ENCODE peak calls at places on chromosome X, in ten cellular contexts. One of them, this sample, is unnamed.

GRCh38 chrX:17376381-17377046 is 1.5 kb downstream of the NHS start:
- DNase-seq in AG10803: no peak
- DNase-seq in sigmoid colon: peak
- DNase-seq in tibial artery: peak
- DNase-seq in suprapubic skin: no peak
- DNase-seq in CD14-positive monocyte: no peak
- DNase-seq in HFFc6: no peak
- DNase-seq in mucosa of descending colon: peak
- DNase-seq in HFF-Myc: no peak
- DNase-seq in AG09319: no peak
- DNase-seq in this sample: peak

GRCh38 chrX:18873189-18873791 is 110.6 kb downstream of the PHKA2 start:
- DNase-seq in AG10803: peak
- DNase-seq in sigmoid colon: peak
- DNase-seq in tibial artery: peak
- DNase-seq in suprapubic skin: no peak
- DNase-seq in CD14-positive monocyte: no peak
- DNase-seq in HFFc6: peak
- DNase-seq in mucosa of descending colon: no peak
- DNase-seq in HFF-Myc: peak
- DNase-seq in AG09319: no peak
- DNase-seq in this sample: no peak

GRCh38 chrX:7100022-7100421 is 47.5 kb upstream of the STS start:
- DNase-seq in AG10803: no peak
- DNase-seq in sigmoid colon: no peak
- DNase-seq in tibial artery: no peak
- DNase-seq in suprapubic skin: no peak
- DNase-seq in CD14-positive monocyte: no peak
- DNase-seq in HFFc6: no peak
- DNase-seq in mucosa of descending colon: no peak
- DNase-seq in HFF-Myc: no peak
- DNase-seq in AG09319: no peak
- DNase-seq in this sample: no peak

GRCh38 chrX:16918979-16919378 is 27.5 kb upstream of the REPS2 start:
- DNase-seq in AG10803: no peak
- DNase-seq in sigmoid colon: no peak
- DNase-seq in tibial artery: no peak
- DNase-seq in suprapubic skin: no peak
- DNase-seq in CD14-positive monocyte: no peak
- DNase-seq in HFFc6: no peak
- DNase-seq in mucosa of descending colon: no peak
- DNase-seq in HFF-Myc: no peak
- DNase-seq in AG09319: no peak
- DNase-seq in this sample: no peak

GRCh38 chrX:123878177-123878576 is 18.3 kb downstream of the XIAP start:
- DNase-seq in AG10803: no peak
- DNase-seq in sigmoid colon: no peak
- DNase-seq in tibial artery: no peak
- DNase-seq in suprapubic skin: no peak
- DNase-seq in CD14-positive monocyte: no peak
- DNase-seq in HFFc6: peak
- DNase-seq in mucosa of descending colon: no peak
- DNase-seq in HFF-Myc: no peak
- DNase-seq in AG09319: no peak
- DNase-seq in this sample: peak

GRCh38 chrX:151416521-151417048 is 19.6 kb downstream of the VMA21 start:
- DNase-seq in AG10803: no peak
- DNase-seq in sigmoid colon: no peak
- DNase-seq in tibial artery: no peak
- DNase-seq in suprapubic skin: no peak
- DNase-seq in CD14-positive monocyte: no peak
- DNase-seq in HFFc6: no peak
- DNase-seq in mucosa of descending colon: no peak
- DNase-seq in HFF-Myc: no peak
- DNase-seq in AG09319: no peak
- DNase-seq in this sample: no peak

GRCh38 chrX:106397788-106398538 is 213.8 kb upstream of the RADX start:
- DNase-seq in AG10803: no peak
- DNase-seq in sigmoid colon: no peak
- DNase-seq in tibial artery: no peak
- DNase-seq in suprapubic skin: no peak
- DNase-seq in CD14-positive monocyte: no peak
- DNase-seq in HFFc6: no peak
- DNase-seq in mucosa of descending colon: no peak
- DNase-seq in HFF-Myc: no peak
- DNase-seq in AG09319: no peak
- DNase-seq in this sample: no peak

GRCh38 chrX:154409222-154409871 is at the start of gene DNASE1L1:
- DNase-seq in AG10803: peak
- DNase-seq in sigmoid colon: peak
- DNase-seq in tibial artery: peak
- DNase-seq in suprapubic skin: peak
- DNase-seq in CD14-positive monocyte: peak
- DNase-seq in HFFc6: peak
- DNase-seq in mucosa of descending colon: peak
- DNase-seq in HFF-Myc: no peak
- DNase-seq in AG09319: peak
- DNase-seq in this sample: peak

GRCh38 chrX:153460826-153461225 is 9.6 kb downstream of the HAUS7 start:
- DNase-seq in AG10803: peak
- DNase-seq in sigmoid colon: no peak
- DNase-seq in tibial artery: no peak
- DNase-seq in suprapubic skin: no peak
- DNase-seq in CD14-positive monocyte: peak
- DNase-seq in HFFc6: no peak
- DNase-seq in mucosa of descending colon: no peak
- DNase-seq in HFF-Myc: no peak
- DNase-seq in AG09319: no peak
- DNase-seq in this sample: peak

GRCh38 chrX:46376246-46376885 is 168.9 kb downstream of the ZNF674 start:
- DNase-seq in AG10803: peak
- DNase-seq in sigmoid colon: no peak
- DNase-seq in tibial artery: no peak
- DNase-seq in suprapubic skin: no peak
- DNase-seq in CD14-positive monocyte: no peak
- DNase-seq in HFFc6: peak
- DNase-seq in mucosa of descending colon: no peak
- DNase-seq in HFF-Myc: peak
- DNase-seq in AG09319: peak
- DNase-seq in this sample: peak

GRCh38 chrX:22538581-22538980 is 265.9 kb downstream of the CBLL2 start:
- DNase-seq in AG10803: no peak
- DNase-seq in sigmoid colon: no peak
- DNase-seq in tibial artery: no peak
- DNase-seq in suprapubic skin: no peak
- DNase-seq in CD14-positive monocyte: no peak
- DNase-seq in HFFc6: no peak
- DNase-seq in mucosa of descending colon: no peak
- DNase-seq in HFF-Myc: no peak
- DNase-seq in AG09319: no peak
- DNase-seq in this sample: no peak

DNA sequence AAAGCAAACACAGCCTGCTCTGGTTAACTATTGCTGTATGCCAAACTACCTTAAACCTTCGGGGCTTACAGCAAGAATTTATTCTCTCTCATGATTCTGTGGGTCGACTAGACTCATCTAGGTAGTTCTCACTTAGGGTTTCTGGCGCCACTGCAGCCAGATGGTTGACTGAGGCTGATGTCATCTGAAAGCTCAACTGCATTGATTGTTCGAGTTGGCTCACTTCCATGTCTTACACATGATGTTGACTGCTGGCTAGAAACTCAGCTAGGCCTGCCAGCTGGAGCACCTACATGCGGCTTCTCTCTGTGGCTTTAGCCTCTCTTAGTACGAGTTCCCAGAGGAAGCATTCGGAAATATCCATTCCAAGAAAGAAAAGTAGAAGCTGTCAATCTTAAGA is 103.2 kb downstream of the SRPX start:
- DNase-seq in AG10803: no peak
- DNase-seq in sigmoid colon: no peak
- DNase-seq in tibial artery: no peak
- DNase-seq in suprapubic skin: no peak
- DNase-seq in CD14-positive monocyte: no peak
- DNase-seq in HFFc6: no peak
- DNase-seq in mucosa of descending colon: no peak
- DNase-seq in HFF-Myc: no peak
- DNase-seq in AG09319: no peak
- DNase-seq in this sample: no peak
- TF ChIP-seq CTCF in AG10803: no peak
- TF ChIP-seq CTCF in sigmoid colon: no peak
- TF ChIP-seq CTCF in tibial artery: no peak
- TF ChIP-seq CTCF in suprapubic skin: no peak
- TF ChIP-seq CTCF in CD14-positive monocyte: no peak
- TF ChIP-seq CTCF in HFFc6: no peak
- TF ChIP-seq CTCF in mucosa of descending colon: no peak
- TF ChIP-seq CTCF in HFF-Myc: no peak
- TF ChIP-seq CTCF in AG09319: no peak
- TF ChIP-seq CTCF in this sample: no peak

GRCh38 chrX:149877636-149878035 is 3.3 kb upstream of the MAGEA8 start:
- DNase-seq in AG10803: no peak
- DNase-seq in sigmoid colon: no peak
- DNase-seq in tibial artery: no peak
- DNase-seq in suprapubic skin: no peak
- DNase-seq in CD14-positive monocyte: no peak
- DNase-seq in HFFc6: no peak
- DNase-seq in mucosa of descending colon: no peak
- DNase-seq in HFF-Myc: no peak
- DNase-seq in AG09319: no peak
- DNase-seq in this sample: no peak

GRCh38 chrX:149877157-149877556 is 3.8 kb upstream of the MAGEA8 start:
- DNase-seq in AG10803: no peak
- DNase-seq in sigmoid colon: no peak
- DNase-seq in tibial artery: no peak
- DNase-seq in suprapubic skin: no peak
- DNase-seq in CD14-positive monocyte: no peak
- DNase-seq in HFFc6: no peak
- DNase-seq in mucosa of descending colon: no peak
- DNase-seq in HFF-Myc: no peak
- DNase-seq in AG09319: no peak
- DNase-seq in this sample: no peak

DNA sequence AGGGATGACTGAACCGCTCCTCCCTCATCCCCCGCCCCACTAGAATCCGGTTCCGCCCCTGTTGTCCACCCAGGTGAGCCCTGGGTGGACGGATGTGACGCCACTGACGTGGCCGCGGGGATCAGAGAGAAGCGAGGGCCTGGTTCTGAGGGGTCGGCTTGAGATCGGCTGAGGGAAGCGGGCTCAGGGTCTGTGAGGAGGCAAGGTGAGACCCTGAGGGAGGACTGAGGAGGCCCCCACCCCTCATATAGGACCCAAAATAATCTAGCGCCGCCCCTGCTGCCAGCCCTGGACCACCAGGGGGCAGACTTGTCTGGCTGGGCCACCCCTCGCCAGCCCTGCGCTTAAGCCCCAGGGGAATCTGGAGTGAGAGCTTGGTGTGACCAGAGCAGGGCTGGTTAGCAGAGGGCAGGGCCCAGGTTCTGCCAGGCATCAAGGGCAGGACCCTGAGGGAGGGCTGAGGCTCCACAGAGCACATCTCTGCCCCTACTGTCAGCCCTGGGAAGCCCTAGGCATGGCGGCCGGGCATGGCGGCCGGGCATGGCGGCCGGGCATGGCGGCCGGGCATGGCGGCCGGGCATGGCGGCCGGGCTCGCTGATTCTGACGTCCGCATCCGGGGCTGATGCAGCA is at the start of gene MAGEA8:
- DNase-seq in AG10803: no peak
- DNase-seq in sigmoid colon: no peak
- DNase-seq in tibial artery: no peak
- DNase-seq in suprapubic skin: no peak
- DNase-seq in CD14-positive monocyte: no peak
- DNase-seq in HFFc6: no peak
- DNase-seq in mucosa of descending colon: peak
- DNase-seq in HFF-Myc: no peak
- DNase-seq in AG09319: no peak
- DNase-seq in this sample: peak
- TF ChIP-seq CTCF in AG10803: no peak
- TF ChIP-seq CTCF in sigmoid colon: no peak
- TF ChIP-seq CTCF in tibial artery: no peak
- TF ChIP-seq CTCF in suprapubic skin: no peak
- TF ChIP-seq CTCF in CD14-positive monocyte: peak
- TF ChIP-seq CTCF in HFFc6: peak
- TF ChIP-seq CTCF in mucosa of descending colon: no peak
- TF ChIP-seq CTCF in HFF-Myc: no peak
- TF ChIP-seq CTCF in AG09319: no peak
- TF ChIP-seq CTCF in this sample: no peak

GRCh38 chrX:155718964-155719586 is 106.3 kb upstream of the TMLHE start:
- DNase-seq in AG10803: peak
- DNase-seq in sigmoid colon: no peak
- DNase-seq in tibial artery: no peak
- DNase-seq in suprapubic skin: no peak
- DNase-seq in CD14-positive monocyte: no peak
- DNase-seq in HFFc6: no peak
- DNase-seq in mucosa of descending colon: no peak
- DNase-seq in HFF-Myc: no peak
- DNase-seq in AG09319: no peak
- DNase-seq in this sample: no peak
- TF ChIP-seq CTCF in AG10803: no peak
- TF ChIP-seq CTCF in sigmoid colon: no peak
- TF ChIP-seq CTCF in tibial artery: no peak
- TF ChIP-seq CTCF in suprapubic skin: no peak
- TF ChIP-seq CTCF in CD14-positive monocyte: no peak
- TF ChIP-seq CTCF in HFFc6: no peak
- TF ChIP-seq CTCF in mucosa of descending colon: no peak
- TF ChIP-seq CTCF in HFF-Myc: no peak
- TF ChIP-seq CTCF in AG09319: no peak
- TF ChIP-seq CTCF in this sample: no peak

GRCh38 chrX:37509349-37509748 is 62.1 kb upstream of the LANCL3 start:
- DNase-seq in AG10803: no peak
- DNase-seq in sigmoid colon: no peak
- DNase-seq in tibial artery: no peak
- DNase-seq in suprapubic skin: no peak
- DNase-seq in CD14-positive monocyte: no peak
- DNase-seq in HFFc6: no peak
- DNase-seq in mucosa of descending colon: no peak
- DNase-seq in HFF-Myc: no peak
- DNase-seq in AG09319: no peak
- DNase-seq in this sample: no peak
- TF ChIP-seq CTCF in AG10803: peak
- TF ChIP-seq CTCF in sigmoid colon: peak
- TF ChIP-seq CTCF in tibial artery: peak
- TF ChIP-seq CTCF in suprapubic skin: no peak
- TF ChIP-seq CTCF in CD14-positive monocyte: peak
- TF ChIP-seq CTCF in HFFc6: peak
- TF ChIP-seq CTCF in mucosa of descending colon: no peak
- TF ChIP-seq CTCF in HFF-Myc: peak
- TF ChIP-seq CTCF in AG09319: peak
- TF ChIP-seq CTCF in this sample: no peak

DNA sequence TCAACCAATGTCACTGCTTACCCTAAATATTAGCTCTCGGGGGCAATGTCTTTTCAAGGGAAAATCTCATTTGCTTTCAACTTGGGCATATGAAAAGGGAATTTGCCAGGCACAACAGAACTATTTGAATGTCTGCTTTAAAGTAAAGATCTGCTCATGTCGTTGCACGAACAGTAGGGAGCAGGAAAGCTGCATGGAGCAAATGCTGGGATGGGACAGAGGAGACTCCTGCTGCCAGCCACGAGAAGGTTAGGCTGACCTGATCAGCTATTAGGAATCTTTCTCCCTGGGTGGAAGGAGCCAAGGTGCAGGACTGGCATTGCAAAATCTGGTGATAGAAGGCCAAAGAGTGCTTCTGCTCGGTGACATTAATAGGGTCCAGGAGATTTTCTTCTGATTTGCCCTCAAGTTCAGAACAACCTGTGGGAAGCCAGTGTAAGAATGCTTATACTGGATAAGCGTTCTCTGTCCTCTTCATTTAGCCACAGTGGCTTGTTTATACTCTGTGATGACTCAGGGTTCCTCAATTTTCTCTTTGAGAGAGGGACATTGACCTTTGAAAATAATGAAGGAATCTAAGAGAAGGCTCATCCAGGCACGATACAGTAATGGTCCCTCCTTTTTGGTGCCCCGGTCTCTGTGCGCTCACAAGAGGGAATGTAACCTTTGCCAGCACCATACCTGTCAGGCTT is 22.9 kb downstream of the FHL1 start:
- DNase-seq in AG10803: peak
- DNase-seq in sigmoid colon: peak
- DNase-seq in tibial artery: no peak
- DNase-seq in suprapubic skin: no peak
- DNase-seq in CD14-positive monocyte: no peak
- DNase-seq in HFFc6: peak
- DNase-seq in mucosa of descending colon: no peak
- DNase-seq in HFF-Myc: no peak
- DNase-seq in AG09319: no peak
- DNase-seq in this sample: no peak
- TF ChIP-seq CTCF in AG10803: peak
- TF ChIP-seq CTCF in sigmoid colon: peak
- TF ChIP-seq CTCF in tibial artery: no peak
- TF ChIP-seq CTCF in suprapubic skin: no peak
- TF ChIP-seq CTCF in CD14-positive monocyte: no peak
- TF ChIP-seq CTCF in HFFc6: peak
- TF ChIP-seq CTCF in mucosa of descending colon: no peak
- TF ChIP-seq CTCF in HFF-Myc: peak
- TF ChIP-seq CTCF in AG09319: peak
- TF ChIP-seq CTCF in this sample: no peak